ENCODE peak calls at places on chromosomes 1 and 21, in six cellular contexts. One of them, this sample, is unnamed.

GRCh38 chr1:203327684-203328457 is 22.6 kb downstream of the BTG2 start:
- DNase-seq in psoas muscle: no peak
- DNase-seq in MM.1S: no peak
- DNase-seq in aorta: no peak
- DNase-seq in AG10803: peak
- DNase-seq in astrocyte: peak
- DNase-seq in this sample: peak

GRCh38 chr1:100581096-100581705 is 43.3 kb downstream of the GPR88 start:
- DNase-seq in MM.1S: no peak
- DNase-seq in astrocyte: no peak
- DNase-seq in aorta: no peak
- DNase-seq in AG10803: no peak
- DNase-seq in psoas muscle: no peak
- DNase-seq in this sample: no peak

GRCh38 chr1:29094433-29094832 is 29.3 kb downstream of the TMEM200B start:
- DNase-seq in AG10803: no peak
- DNase-seq in MM.1S: no peak
- DNase-seq in aorta: no peak
- DNase-seq in astrocyte: no peak
- DNase-seq in psoas muscle: no peak
- DNase-seq in this sample: no peak

GRCh38 chr1:75136921-75137641 is 2.9 kb downstream of the LHX8 start:
- DNase-seq in aorta: no peak
- DNase-seq in MM.1S: no peak
- DNase-seq in astrocyte: no peak
- DNase-seq in AG10803: peak
- DNase-seq in psoas muscle: no peak
- DNase-seq in this sample: no peak

GRCh38 chr1:2425875-2426274 is 13.5 kb upstream of the PEX10 start:
- DNase-seq in MM.1S: no peak
- DNase-seq in astrocyte: no peak
- DNase-seq in AG10803: no peak
- DNase-seq in aorta: no peak
- DNase-seq in psoas muscle: no peak
- DNase-seq in this sample: no peak

GRCh38 chr1:17009706-17010105 is 2.0 kb downstream of the ATP13A2 start:
- DNase-seq in astrocyte: no peak
- DNase-seq in aorta: no peak
- DNase-seq in AG10803: no peak
- DNase-seq in psoas muscle: no peak
- DNase-seq in MM.1S: no peak
- DNase-seq in this sample: no peak

GRCh38 chr1:70156529-70157120 is 48.8 kb downstream of the LRRC40 start:
- DNase-seq in aorta: no peak
- DNase-seq in astrocyte: no peak
- DNase-seq in psoas muscle: no peak
- DNase-seq in AG10803: no peak
- DNase-seq in MM.1S: no peak
- DNase-seq in this sample: no peak

GRCh38 chr1:13523780-13524477 is 10.1 kb upstream of the LRRC38 start:
- DNase-seq in astrocyte: no peak
- DNase-seq in AG10803: no peak
- DNase-seq in psoas muscle: no peak
- DNase-seq in aorta: no peak
- DNase-seq in MM.1S: no peak
- DNase-seq in this sample: no peak

DNA sequence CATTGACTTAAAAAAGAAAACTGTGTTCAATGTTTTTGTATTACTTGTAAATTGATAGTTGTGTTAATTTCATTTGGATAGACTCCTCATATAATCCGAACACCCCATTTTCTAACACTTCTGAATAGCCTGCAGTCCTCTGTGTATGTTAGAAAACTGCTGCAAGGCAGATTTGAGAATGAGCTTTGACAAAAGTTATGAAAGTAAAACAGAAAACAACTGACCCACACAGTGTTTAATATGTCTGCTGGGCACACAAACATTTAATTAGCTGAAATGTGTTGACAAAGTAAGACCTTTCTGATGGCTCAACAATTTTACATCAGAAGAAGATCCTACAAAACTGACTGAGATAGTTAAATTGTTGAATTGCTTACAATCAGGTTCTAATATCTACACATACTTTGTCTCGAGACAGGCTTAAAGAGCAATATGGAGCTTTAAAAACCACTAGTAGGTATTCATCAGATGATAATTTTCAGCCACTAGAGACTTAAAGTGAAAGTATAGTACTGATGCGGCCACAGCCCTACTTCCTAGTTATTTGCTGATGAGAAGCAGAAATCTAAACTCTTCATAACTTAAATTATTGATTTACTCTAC is 40.0 kb upstream of the PRMT6 start:
- DNase-seq in psoas muscle: no peak
- DNase-seq in AG10803: no peak
- DNase-seq in aorta: no peak
- DNase-seq in MM.1S: peak
- DNase-seq in astrocyte: no peak
- DNase-seq in this sample: no peak
- H3K4me3 ChIP-seq in psoas muscle: no peak
- H3K4me3 ChIP-seq in AG10803: no peak
- H3K4me3 ChIP-seq in aorta: peak
- H3K4me3 ChIP-seq in MM.1S: peak
- H3K4me3 ChIP-seq in astrocyte: no peak
- H3K4me3 ChIP-seq in this sample: no peak

DNA sequence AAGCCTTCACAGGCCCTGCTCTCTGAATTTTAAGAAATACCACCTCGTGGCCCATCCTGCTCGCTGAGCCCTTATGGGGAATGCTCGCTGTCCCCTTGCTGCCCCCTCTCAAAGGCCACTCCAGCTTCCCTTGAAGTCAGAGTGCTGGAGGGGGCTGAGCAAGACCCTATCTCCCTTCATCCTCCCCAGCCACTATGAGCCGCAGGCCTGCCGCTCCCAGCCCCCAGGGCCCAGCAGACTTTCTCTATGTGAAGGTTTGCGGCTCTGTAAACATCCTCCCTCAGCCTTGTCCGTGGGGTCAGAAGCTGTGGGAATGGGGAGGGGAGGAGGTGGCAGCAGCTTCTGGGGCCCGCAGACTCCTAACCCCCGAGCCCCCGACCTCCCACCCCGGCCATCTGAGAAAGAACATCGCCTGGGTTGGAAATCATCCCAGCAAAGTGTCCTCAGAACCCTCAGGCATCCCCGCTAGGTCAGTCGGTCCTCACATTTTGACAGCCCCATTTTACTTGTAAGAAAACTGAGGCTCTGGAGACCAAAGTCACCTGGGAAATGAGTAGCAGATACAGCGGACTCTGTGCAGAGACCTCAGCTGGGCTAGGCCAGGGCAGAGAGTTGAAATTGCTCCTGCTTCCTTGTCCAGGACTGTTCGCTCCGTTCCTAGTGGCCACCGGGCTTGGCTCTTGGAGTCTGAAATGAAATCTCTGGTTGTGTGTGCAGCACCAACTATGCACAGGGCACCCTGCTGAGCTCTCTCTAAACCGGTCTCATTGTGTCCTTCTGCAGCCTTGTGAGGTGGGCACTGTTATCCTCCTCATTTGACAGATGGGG is 4.4 kb downstream of the KCNQ4 start:
- DNase-seq in psoas muscle: no peak
- DNase-seq in astrocyte: no peak
- DNase-seq in AG10803: no peak
- DNase-seq in MM.1S: no peak
- DNase-seq in aorta: no peak
- DNase-seq in this sample: no peak
- H3K4me3 ChIP-seq in psoas muscle: no peak
- H3K4me3 ChIP-seq in astrocyte: no peak
- H3K4me3 ChIP-seq in AG10803: no peak
- H3K4me3 ChIP-seq in MM.1S: no peak
- H3K4me3 ChIP-seq in aorta: no peak
- H3K4me3 ChIP-seq in this sample: no peak

DNA sequence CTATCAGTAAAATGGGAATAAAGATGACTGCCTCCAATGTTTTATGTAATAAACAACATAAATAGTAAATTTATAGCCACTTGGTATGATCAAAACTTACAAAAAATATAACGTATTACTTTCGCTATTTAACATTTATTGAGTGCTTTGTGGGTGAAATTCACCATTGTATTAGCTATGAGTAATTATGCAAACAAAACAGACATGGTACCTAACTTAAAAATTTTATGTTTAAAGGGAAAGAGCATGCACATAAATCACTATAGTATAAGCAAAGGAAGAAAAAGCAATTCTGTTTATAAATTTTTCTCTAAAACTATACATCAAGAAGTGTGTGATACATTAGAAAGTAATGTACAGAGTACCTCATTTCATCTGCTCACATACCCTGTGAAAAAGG is 1046.2 kb downstream of the NCAM2 start:
- DNase-seq in aorta: no peak
- DNase-seq in psoas muscle: no peak
- DNase-seq in MM.1S: no peak
- DNase-seq in AG10803: no peak
- DNase-seq in astrocyte: no peak
- DNase-seq in this sample: no peak
- H3K4me3 ChIP-seq in aorta: no peak
- H3K4me3 ChIP-seq in psoas muscle: no peak
- H3K4me3 ChIP-seq in MM.1S: no peak
- H3K4me3 ChIP-seq in AG10803: no peak
- H3K4me3 ChIP-seq in astrocyte: no peak
- H3K4me3 ChIP-seq in this sample: no peak

GRCh38 chr1:39213511-39214002 is 9.1 kb downstream of the MACF1 start:
- DNase-seq in astrocyte: peak
- DNase-seq in aorta: no peak
- DNase-seq in AG10803: peak
- DNase-seq in psoas muscle: no peak
- DNase-seq in MM.1S: no peak
- DNase-seq in this sample: no peak

GRCh38 chr1:39212499-39212898 is 8.0 kb downstream of the MACF1 start:
- DNase-seq in psoas muscle: no peak
- DNase-seq in aorta: no peak
- DNase-seq in astrocyte: no peak
- DNase-seq in AG10803: no peak
- DNase-seq in MM.1S: no peak
- DNase-seq in this sample: no peak

GRCh38 chr1:39214714-39214997 is 10.2 kb downstream of the MACF1 start:
- DNase-seq in AG10803: no peak
- DNase-seq in astrocyte: no peak
- DNase-seq in MM.1S: no peak
- DNase-seq in psoas muscle: no peak
- DNase-seq in aorta: no peak
- DNase-seq in this sample: no peak

GRCh38 chr1:39214021-39214713 is 9.7 kb downstream of the MACF1 start:
- DNase-seq in astrocyte: peak
- DNase-seq in aorta: no peak
- DNase-seq in MM.1S: no peak
- DNase-seq in AG10803: peak
- DNase-seq in psoas muscle: no peak
- DNase-seq in this sample: peak

GRCh38 chr1:39214998-39215873 is 10.7 kb downstream of the MACF1 start:
- DNase-seq in aorta: peak
- DNase-seq in psoas muscle: no peak
- DNase-seq in MM.1S: peak
- DNase-seq in AG10803: no peak
- DNase-seq in astrocyte: peak
- DNase-seq in this sample: no peak
- H3K4me3 ChIP-seq in aorta: no peak
- H3K4me3 ChIP-seq in psoas muscle: no peak
- H3K4me3 ChIP-seq in MM.1S: peak
- H3K4me3 ChIP-seq in AG10803: no peak
- H3K4me3 ChIP-seq in astrocyte: no peak
- H3K4me3 ChIP-seq in this sample: peak

GRCh38 chr1:222334026-222334680 is 213.8 kb downstream of the HHIPL2 start:
- DNase-seq in AG10803: peak
- DNase-seq in MM.1S: no peak
- DNase-seq in psoas muscle: no peak
- DNase-seq in astrocyte: peak
- DNase-seq in aorta: no peak
- DNase-seq in this sample: no peak
- H3K4me3 ChIP-seq in AG10803: no peak
- H3K4me3 ChIP-seq in MM.1S: no peak
- H3K4me3 ChIP-seq in psoas muscle: no peak
- H3K4me3 ChIP-seq in astrocyte: peak
- H3K4me3 ChIP-seq in aorta: no peak
- H3K4me3 ChIP-seq in this sample: no peak

GRCh38 chr21:33949516-33950424 is 34.2 kb upstream of the ATP5PO start:
- DNase-seq in AG10803: no peak
- DNase-seq in psoas muscle: no peak
- DNase-seq in aorta: no peak
- DNase-seq in MM.1S: peak
- DNase-seq in astrocyte: no peak
- DNase-seq in this sample: no peak
- H3K4me3 ChIP-seq in AG10803: no peak
- H3K4me3 ChIP-seq in psoas muscle: no peak
- H3K4me3 ChIP-seq in aorta: no peak
- H3K4me3 ChIP-seq in MM.1S: no peak
- H3K4me3 ChIP-seq in astrocyte: no peak
- H3K4me3 ChIP-seq in this sample: no peak

GRCh38 chr1:67390041-67390887 is 39.9 kb downstream of the SERBP1 start:
- DNase-seq in astrocyte: peak
- DNase-seq in psoas muscle: no peak
- DNase-seq in AG10803: peak
- DNase-seq in MM.1S: no peak
- DNase-seq in aorta: no peak
- DNase-seq in this sample: no peak
- H3K4me3 ChIP-seq in astrocyte: peak
- H3K4me3 ChIP-seq in psoas muscle: no peak
- H3K4me3 ChIP-seq in AG10803: no peak
- H3K4me3 ChIP-seq in MM.1S: no peak
- H3K4me3 ChIP-seq in aorta: no peak
- H3K4me3 ChIP-seq in this sample: no peak

GRCh38 chr1:160466966-160467365 is 56.1 kb downstream of the SLAMF6 start:
- DNase-seq in astrocyte: no peak
- DNase-seq in psoas muscle: no peak
- DNase-seq in MM.1S: no peak
- DNase-seq in AG10803: no peak
- DNase-seq in aorta: no peak
- DNase-seq in this sample: no peak

GRCh38 chr1:160472112-160472511 is 50.9 kb downstream of the SLAMF6 start:
- DNase-seq in astrocyte: no peak
- DNase-seq in AG10803: no peak
- DNase-seq in MM.1S: no peak
- DNase-seq in aorta: no peak
- DNase-seq in psoas muscle: no peak
- DNase-seq in this sample: no peak

GRCh38 chr1:160474392-160475242 is 48.4 kb downstream of the SLAMF6 start:
- DNase-seq in psoas muscle: no peak
- DNase-seq in AG10803: no peak
- DNase-seq in MM.1S: no peak
- DNase-seq in aorta: no peak
- DNase-seq in astrocyte: no peak
- DNase-seq in this sample: no peak

GRCh38 chr1:160471253-160471652 is 51.8 kb downstream of the SLAMF6 start:
- DNase-seq in MM.1S: no peak
- DNase-seq in astrocyte: no peak
- DNase-seq in AG10803: no peak
- DNase-seq in psoas muscle: no peak
- DNase-seq in aorta: no peak
- DNase-seq in this sample: no peak
- H3K4me3 ChIP-seq in MM.1S: no peak
- H3K4me3 ChIP-seq in astrocyte: no peak
- H3K4me3 ChIP-seq in AG10803: no peak
- H3K4me3 ChIP-seq in psoas muscle: no peak
- H3K4me3 ChIP-seq in aorta: no peak
- H3K4me3 ChIP-seq in this sample: no peak

This sample was measured in Caco-2.